ENCODE peak calls at places on chromosomes 12 and 14, in seven cellular contexts. F, T, K, H, C, D and N are unnamed samples. For H3K9me2, the result is how much of the 10 kb centered on the place peaks cover.

GRCh38 chr14:96762650-96763049 is 34.5 kb upstream of the VRK1 start:
- DNase-seq in F (peak), T (peak), K (peak), H (peak), C (peak), D (peak), N (peak)

GRCh38 chr12:116707751-116708150 is 30.1 kb downstream of the SPRING1 start:
- DNase-seq in F (no peak), T (no peak), K (peak), H (no peak), C (no peak), D (no peak), N (no peak)

GRCh38 chr12:123152823-123153222 is 1.9 kb upstream of the PITPNM2 start:
- DNase-seq in F (peak), T (no peak), K (no peak), H (no peak), C (no peak), D (no peak), N (no peak)

GRCh38 chr14:75906680-75907280 is 75.0 kb downstream of the TGFB3 start:
- DNase-seq in F (peak), T (peak), K (peak), H (peak), C (peak), D (peak), N (peak)

GRCh38 chr14:58298880-58299664 is 717 bp downstream of the ARID4A start:
- DNase-seq in F (peak), T (peak), K (peak), H (peak), C (no peak), D (peak), N (peak)

GRCh38 chr12:87509233-87509820 is 519.9 kb downstream of the C12orf50 start:
- DNase-seq in F (peak), T (peak), K (peak), H (peak), C (peak), D (peak), N (no peak)

GRCh38 chr12:5864913-5865312 is 80.1 kb downstream of the ANO2 start:
- DNase-seq in F (no peak), T (peak), K (no peak), H (no peak), C (no peak), D (no peak), N (no peak)

GRCh38 chr12:15143467-15143866 is 77.8 kb downstream of the RERG start:
- DNase-seq in F (no peak), T (no peak), K (no peak), H (no peak), C (no peak), D (no peak), N (no peak)

GRCh38 chr12:26134540-26134939 is 9.7 kb upstream of the BHLHE41 start:
- DNase-seq in F (no peak), T (no peak), K (no peak), H (no peak), C (no peak), D (no peak), N (no peak)

GRCh38 chr12:76890407-76891143 is 11.8 kb upstream of the CSRP2 start:
- DNase-seq in F (no peak), T (peak), K (no peak), H (no peak), C (peak), D (no peak), N (no peak)

GRCh38 chr12:102417055-102417454 is 63.3 kb downstream of the IGF1 start:
- DNase-seq in F (no peak), T (peak), K (no peak), H (no peak), C (no peak), D (no peak), N (no peak)

GRCh38 chr14:20613094-20614037 is 22.2 kb upstream of the RNASE12 start:
- DNase-seq in F (peak), T (peak), K (peak), H (peak), C (peak), D (peak), N (peak)

GRCh38 chr12:101480849-101481248 is 5.7 kb downstream of the SPIC start:
- DNase-seq in F (no peak), T (no peak), K (no peak), H (no peak), C (no peak), D (no peak), N (no peak)

GRCh38 chr12:76391461-76391860 is 43.2 kb upstream of the BBS10 start:
- DNase-seq in F (no peak), T (no peak), K (no peak), H (no peak), C (no peak), D (no peak), N (no peak)

GRCh38 chr14:93648440-93649168 is 139.7 kb downstream of the PRIMA1 start:
- DNase-seq in F (peak), T (peak), K (no peak), H (peak), C (peak), D (peak), N (no peak)

GRCh38 chr14:30020271-30020670 is 92.6 kb upstream of the PRKD1 start:
- DNase-seq in F (no peak), T (no peak), K (no peak), H (no peak), C (no peak), D (no peak), N (no peak)

GRCh38 chr12:122918827-122919226 is 22.9 kb upstream of the VPS37B start:
- DNase-seq in F (no peak), T (no peak), K (no peak), H (no peak), C (peak), D (no peak), N (no peak)

GRCh38 chr12:115873416-115874082 is 403.9 kb downstream of the MED13L start:
- DNase-seq in F (no peak), T (no peak), K (no peak), H (no peak), C (peak), D (no peak), N (no peak)

GRCh38 chr14:54310151-54310851 is 86.5 kb upstream of the CDKN3 start:
- DNase-seq in F (peak), T (no peak), K (no peak), H (no peak), C (peak), D (peak), N (peak)

GRCh38 chr14:95426116-95426475 is 90.4 kb downstream of the SYNE3 start:
- DNase-seq in F (no peak), T (no peak), K (no peak), H (no peak), C (no peak), D (no peak), N (no peak)

GRCh38 chr12:53313996-53314395 is 7.4 kb downstream of the AAAS start:
- DNase-seq in F (no peak), T (no peak), K (no peak), H (no peak), C (no peak), D (no peak), N (no peak)

GRCh38 chr14:101496779-101497420 is 64.4 kb upstream of the DIO3 start:
- DNase-seq in F (no peak), T (no peak), K (no peak), H (no peak), C (no peak), D (no peak), N (no peak)

GRCh38 chr12:108694812-108695278 is 36.5 kb downstream of the CORO1C start:
- DNase-seq in F (no peak), T (peak), K (no peak), H (no peak), C (peak), D (peak), N (no peak)

GRCh38 chr12:109214131-109214530 is 95.0 kb downstream of the FOXN4 start:
- DNase-seq in F (no peak), T (no peak), K (no peak), H (no peak), C (no peak), D (no peak), N (no peak)

GRCh38 chr14:51443195-51444018 is 203.4 kb downstream of the TMX1 start:
- DNase-seq in F (no peak), T (no peak), K (no peak), H (no peak), C (peak), D (peak), N (no peak)

GRCh38 chr12:19848426-19848825 is 409.1 kb downstream of the AEBP2 start:
- DNase-seq in F (no peak), T (no peak), K (no peak), H (no peak), C (no peak), D (no peak), N (no peak)

GRCh38 chr12:123388948-123389559 is 5.1 kb downstream of the KMT5A start:
- DNase-seq in F (peak), T (no peak), K (no peak), H (peak), C (no peak), D (peak), N (no peak)

DNA sequence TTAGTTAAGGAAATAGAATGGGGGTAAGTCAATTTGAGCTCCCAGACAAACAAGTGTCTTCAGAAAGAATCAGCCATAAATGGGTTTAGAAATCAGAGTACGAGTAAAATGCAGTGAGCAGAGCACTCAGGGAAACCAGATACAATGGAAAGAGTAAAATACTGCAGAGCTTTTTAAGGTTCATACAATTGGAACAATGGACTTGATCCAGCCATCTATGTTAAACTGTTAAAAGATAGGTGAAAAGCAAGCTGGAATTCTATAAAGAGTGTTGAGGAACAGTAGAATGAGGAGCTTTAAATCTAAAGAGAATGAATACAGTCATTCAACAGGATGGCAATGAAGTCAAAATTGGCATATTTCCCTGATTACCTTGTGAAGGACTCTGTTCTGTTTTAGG is 23.8 kb upstream of the PCNX4 start:
- DNase-seq in F (no peak), T (no peak), K (no peak), H (no peak), C (no peak), D (no peak), N (no peak)
- H3K9me2 ChIP-seq in F (under half), T (under half), K (under half), H (under half), C (under half), D (under half), N (under half)

GRCh38 chr14:45649051-45649450 is 396.0 kb upstream of the MIS18BP1 start:
- DNase-seq in F (no peak), T (no peak), K (no peak), H (no peak), C (peak), D (no peak), N (no peak)
- H3K9me2 ChIP-seq in F (under half), T (under half), K (under half), H (under half), C (under half), D (under half), N (under half)

GRCh38 chr12:120241561-120242274 is 23.8 kb downstream of the PXN start:
- DNase-seq in F (no peak), T (no peak), K (no peak), H (no peak), C (no peak), D (no peak), N (no peak)

GRCh38 chr12:120239776-120240494 is 25.6 kb downstream of the PXN start:
- DNase-seq in F (no peak), T (no peak), K (no peak), H (no peak), C (no peak), D (no peak), N (no peak)

GRCh38 chr12:120242971-120243699 is 22.4 kb downstream of the PXN start:
- DNase-seq in F (no peak), T (no peak), K (no peak), H (no peak), C (no peak), D (no peak), N (no peak)

GRCh38 chr12:120240495-120240833 is 25.1 kb downstream of the PXN start:
- DNase-seq in F (no peak), T (no peak), K (no peak), H (no peak), C (no peak), D (no peak), N (no peak)

DNA sequence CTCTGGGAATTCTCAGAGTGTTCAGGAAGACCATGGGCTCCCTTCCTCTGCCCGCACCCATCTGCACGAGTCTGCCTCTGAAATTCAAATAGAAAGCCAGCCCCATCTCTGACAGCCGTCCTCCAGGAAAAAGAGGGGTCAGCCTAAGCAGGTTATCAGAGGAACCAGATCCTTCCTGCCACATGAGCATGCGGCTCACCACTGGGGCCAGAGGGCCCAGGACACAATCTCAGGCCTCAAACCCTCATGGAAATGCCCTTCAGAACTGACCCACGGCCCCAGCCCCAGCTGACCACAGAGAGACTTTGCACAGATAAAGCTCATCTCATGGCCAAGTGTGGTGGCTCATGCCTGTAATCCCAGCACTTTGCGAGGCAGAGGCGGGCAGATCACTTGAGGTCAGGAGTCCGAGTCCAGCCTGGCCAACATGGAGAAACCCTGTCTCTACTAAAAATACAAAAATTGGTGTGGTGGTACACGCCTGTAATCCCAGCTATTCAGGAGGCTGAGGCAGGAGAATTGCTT is 23.2 kb downstream of the PXN start:
- DNase-seq in F (no peak), T (no peak), K (no peak), H (no peak), C (no peak), D (no peak), N (no peak)
- H3K9me2 ChIP-seq in F (under half), T (under half), K (under half), H (under half), C (under half), D (under half), N (under half)

GRCh38 chr12:92857818-92858217 is 71.3 kb downstream of the EEA1 start:
- DNase-seq in F (no peak), T (no peak), K (no peak), H (no peak), C (no peak), D (no peak), N (no peak)
- H3K9me2 ChIP-seq in F (under half), T (under half), K (under half), H (under half), C (under half), D (under half), N (under half)

DNA sequence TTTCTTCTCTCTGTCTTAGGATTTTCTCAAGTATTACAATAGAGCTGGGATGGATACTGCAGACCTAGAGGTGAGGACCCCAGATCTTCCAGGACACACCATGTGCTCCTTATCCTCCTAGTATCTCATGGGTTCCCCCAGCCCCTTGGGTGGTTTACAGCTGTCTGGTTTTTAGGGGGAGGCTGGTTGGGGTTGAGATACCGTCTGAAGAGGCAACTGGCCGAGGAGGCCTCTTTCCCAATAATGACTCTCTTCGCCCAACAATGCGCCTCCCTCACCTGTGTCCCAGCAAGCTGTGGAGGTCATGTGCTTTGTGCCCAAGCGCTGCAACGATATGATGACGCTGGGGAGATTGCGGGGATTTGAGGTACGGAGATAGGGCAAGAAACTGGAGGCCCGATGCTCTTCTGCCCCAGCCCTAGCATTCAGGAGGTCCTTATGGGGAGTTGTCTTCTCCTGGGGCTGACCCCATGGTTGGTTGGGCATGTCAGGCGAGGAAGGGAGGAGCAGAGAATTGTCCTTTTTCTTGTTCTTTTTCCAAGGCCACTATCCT is 3.8 kb downstream of the ARHGEF25 start:
- DNase-seq in F (no peak), T (no peak), K (no peak), H (no peak), C (no peak), D (no peak), N (no peak)
- H3K9me2 ChIP-seq in F (under half), T (under half), K (under half), H (under half), C (under half), D (under half), N (under half)

DNA sequence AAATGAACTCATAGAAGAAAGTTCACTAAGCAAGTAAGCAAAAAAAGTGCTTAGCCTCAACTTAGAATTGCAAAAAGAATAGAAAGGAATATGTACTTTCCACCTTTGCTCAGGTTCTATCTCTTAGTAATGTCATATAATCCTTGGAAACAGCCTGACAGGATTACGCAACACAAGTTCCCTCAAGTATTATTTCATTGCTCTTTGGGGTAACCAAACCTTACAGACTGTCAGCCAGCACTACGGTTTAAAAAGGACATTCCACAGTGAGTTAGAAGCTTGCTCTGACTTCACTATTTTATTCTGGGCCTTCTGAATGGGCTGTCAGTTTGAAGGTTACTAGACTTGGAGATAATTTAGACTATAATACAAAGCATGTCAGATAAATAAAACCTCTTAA is 264.0 kb downstream of the ATXN7L3B start:
- DNase-seq in F (no peak), T (peak), K (no peak), H (no peak), C (no peak), D (no peak), N (no peak)
- H3K9me2 ChIP-seq in F (under half), T (under half), K (under half), H (under half), C (under half), D (under half), N (under half)

GRCh38 chr12:132346496-132347470 is 17.4 kb upstream of the GALNT9 start:
- DNase-seq in F (no peak), T (no peak), K (no peak), H (no peak), C (no peak), D (no peak), N (no peak)

GRCh38 chr12:132347471-132347855 is 18.1 kb upstream of the GALNT9 start:
- DNase-seq in F (no peak), T (no peak), K (no peak), H (no peak), C (no peak), D (no peak), N (no peak)

GRCh38 chr12:132351751-132352495 is 22.5 kb upstream of the GALNT9 start:
- DNase-seq in F (no peak), T (no peak), K (no peak), H (no peak), C (no peak), D (no peak), N (no peak)

GRCh38 chr12:132348176-132348575 is 18.8 kb upstream of the GALNT9 start:
- DNase-seq in F (no peak), T (no peak), K (no peak), H (no peak), C (no peak), D (no peak), N (no peak)

GRCh38 chr12:132349501-132350131 is 20.2 kb upstream of the GALNT9 start:
- DNase-seq in F (no peak), T (no peak), K (no peak), H (no peak), C (no peak), D (no peak), N (no peak)
- H3K9me2 ChIP-seq in F (under half), T (under half), K (under half), H (under half), C (under half), D (under half), N (under half)

GRCh38 chr12:59583003-59583712 is 12.7 kb upstream of the SLC16A7 start:
- DNase-seq in F (no peak), T (no peak), K (no peak), H (no peak), C (no peak), D (no peak), N (no peak)
- H3K9me2 ChIP-seq in F (under half), T (under half), K (under half), H (under half), C (under half), D (under half), N (under half)

GRCh38 chr14:105525326-105525725 is 1.1 kb upstream of the TMEM121 start:
- DNase-seq in F (no peak), T (no peak), K (no peak), H (no peak), C (no peak), D (no peak), N (no peak)

GRCh38 chr14:105527381-105528196 is 1.2 kb downstream of the TMEM121 start:
- DNase-seq in F (no peak), T (peak), K (no peak), H (no peak), C (no peak), D (no peak), N (no peak)

GRCh38 chr14:105525861-105526780 is at the start of gene TMEM121:
- DNase-seq in F (peak), T (peak), K (peak), H (peak), C (no peak), D (peak), N (peak)

GRCh38 chr14:105528197-105528858 is 1.9 kb downstream of the TMEM121 start:
- DNase-seq in F (peak), T (peak), K (peak), H (peak), C (peak), D (peak), N (peak)

DNA sequence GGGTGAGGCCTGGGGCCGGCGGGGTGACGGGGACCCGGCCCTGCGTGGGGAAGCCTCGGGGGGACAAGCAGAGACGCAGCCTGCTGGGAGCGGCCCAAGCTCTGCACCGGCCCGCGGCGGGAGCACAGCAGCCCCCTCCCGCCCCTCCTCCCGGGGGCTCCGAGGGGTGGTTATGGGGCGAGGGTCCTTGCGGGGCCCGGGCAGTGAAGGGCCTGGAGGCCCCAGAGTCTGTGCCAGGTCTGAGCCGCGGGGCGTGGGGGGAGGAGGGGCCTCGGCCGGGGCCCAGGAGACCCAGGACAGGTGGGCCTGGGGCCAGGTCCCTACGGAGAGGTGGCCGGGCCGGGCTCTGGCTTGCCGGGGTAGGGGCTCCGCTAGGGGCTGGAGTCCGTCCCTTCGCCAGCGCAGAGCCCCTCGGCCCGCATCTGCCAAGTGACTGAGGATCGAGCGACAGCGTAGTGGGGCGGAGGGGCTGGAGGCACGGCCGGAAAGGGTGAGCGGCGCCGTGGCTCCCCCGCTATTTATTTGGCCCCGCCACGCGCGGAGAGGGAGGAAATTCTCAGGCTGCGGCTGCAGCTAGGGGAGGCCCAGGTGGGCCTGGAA is 498 bp downstream of the TMEM121 start:
- DNase-seq in F (peak), T (peak), K (no peak), H (peak), C (no peak), D (peak), N (no peak)
- H3K9me2 ChIP-seq in F (under half), T (under half), K (under half), H (under half), C (under half), D (under half), N (under half)